ENCODE peak calls at places on chromosome 4, in six cellular contexts. W, Q, P, D, Y and V are unnamed samples. For H3K9me3, the result is how much of the 10 kb centered on the place peaks cover.

GRCh38 chr4:25913056-25913850 is 767 bp upstream of the SMIM20 start:
- DNase-seq in W (peak), Q (peak), P (peak), D (peak), Y (peak), V (peak)

GRCh38 chr4:78169728-78170127 is 112.6 kb downstream of the FRAS1 start:
- DNase-seq in W (no peak), Q (no peak), P (no peak), D (no peak), Y (no peak), V (no peak)

GRCh38 chr4:25859429-25860148 is 3.2 kb downstream of the SEL1L3 start:
- DNase-seq in W (no peak), Q (peak), P (no peak), D (no peak), Y (peak), V (no peak)

GRCh38 chr4:53706422-53707032 is 115.2 kb upstream of the LNX1 start:
- DNase-seq in W (no peak), Q (peak), P (no peak), D (no peak), Y (no peak), V (no peak)

GRCh38 chr4:121397941-121398601 is 17.3 kb upstream of the QRFPR start:
- DNase-seq in W (peak), Q (no peak), P (no peak), D (no peak), Y (no peak), V (no peak)

GRCh38 chr4:568962-569361 is 7.1 kb downstream of the TMEM271 start:
- DNase-seq in W (no peak), Q (no peak), P (no peak), D (no peak), Y (no peak), V (no peak)

GRCh38 chr4:110074570-110074969 is 123.8 kb downstream of the ELOVL6 start:
- DNase-seq in W (no peak), Q (no peak), P (no peak), D (no peak), Y (no peak), V (no peak)

GRCh38 chr4:96675916-96676315 is 836.0 kb downstream of the PDHA2 start:
- DNase-seq in W (no peak), Q (no peak), P (no peak), D (no peak), Y (no peak), V (no peak)

GRCh38 chr4:117400039-117400835 is 314.9 kb upstream of the TRAM1L1 start:
- DNase-seq in W (no peak), Q (no peak), P (no peak), D (no peak), Y (no peak), V (no peak)

GRCh38 chr4:130080872-130081451 is 985.0 kb downstream of the C4orf33 start:
- DNase-seq in W (no peak), Q (no peak), P (no peak), D (no peak), Y (no peak), V (no peak)

GRCh38 chr4:183214912-183215488 is 105.1 kb downstream of the CLDN22 start:
- DNase-seq in W (no peak), Q (no peak), P (no peak), D (no peak), Y (no peak), V (no peak)

GRCh38 chr4:128630881-128631280 is 178.6 kb upstream of the JADE1 start:
- DNase-seq in W (no peak), Q (no peak), P (no peak), D (no peak), Y (no peak), V (no peak)

GRCh38 chr4:21749936-21750335 is 198.6 kb downstream of the KCNIP4 start:
- DNase-seq in W (no peak), Q (no peak), P (no peak), D (no peak), Y (no peak), V (no peak)

GRCh38 chr4:176492648-176493302 is 173.0 kb downstream of the SPCS3 start:
- DNase-seq in W (no peak), Q (no peak), P (no peak), D (no peak), Y (no peak), V (no peak)

GRCh38 chr4:123505457-123506310 is 109.1 kb downstream of the SPRY1 start:
- DNase-seq in W (peak), Q (peak), P (peak), D (peak), Y (peak), V (peak)

GRCh38 chr4:75948822-75949444 is 8.1 kb upstream of the NAAA start:
- DNase-seq in W (no peak), Q (no peak), P (no peak), D (no peak), Y (no peak), V (no peak)

DNA sequence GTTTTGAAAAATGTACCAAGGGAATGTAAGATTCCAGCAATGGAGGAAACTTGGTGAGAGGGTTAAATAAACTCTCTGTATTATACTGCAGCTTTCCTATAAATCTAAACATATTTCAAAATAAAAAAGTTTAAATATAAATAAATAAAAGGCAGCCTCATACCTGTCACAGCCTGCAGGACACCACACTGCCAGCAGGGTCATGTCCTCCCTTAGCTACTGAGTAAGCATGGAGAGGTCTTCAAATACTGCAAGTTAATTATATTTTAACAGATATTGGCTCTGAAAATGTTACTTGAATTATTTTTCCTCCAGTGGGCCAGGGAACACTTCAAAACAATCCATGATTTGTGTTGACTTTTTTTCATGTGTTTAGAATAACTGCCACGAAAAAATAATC is 852.8 kb upstream of the PCDH7 start:
- DNase-seq in W (no peak), Q (no peak), P (no peak), D (no peak), Y (no peak), V (no peak)
- H3K9me3 ChIP-seq in W (under half), Q (under half), P (under half), D (under half), Y (under half), V (under half)

DNA sequence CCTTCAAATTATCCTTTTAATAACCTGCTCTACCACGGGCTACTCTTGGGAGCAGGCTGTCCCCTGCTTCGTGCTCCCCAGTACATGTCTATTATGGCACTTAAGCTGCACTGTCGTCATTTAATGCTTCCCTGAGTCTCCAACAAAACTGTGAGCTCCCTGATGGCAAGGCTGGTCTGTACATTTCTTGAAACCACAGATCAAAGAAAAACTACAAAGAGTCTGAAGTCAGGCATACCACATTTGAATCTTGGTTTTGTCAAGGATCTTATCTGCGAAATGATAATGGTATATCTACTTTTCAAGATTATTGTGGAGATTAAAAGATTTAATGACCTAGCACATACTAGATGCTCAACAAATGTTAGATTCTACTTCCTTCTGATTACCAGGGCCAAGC is 45.7 kb downstream of the MAML3 start:
- DNase-seq in W (no peak), Q (no peak), P (no peak), D (no peak), Y (no peak), V (no peak)
- H3K4me3 ChIP-seq in W (no peak), Q (no peak), P (no peak), D (no peak), Y (no peak), V (no peak)

GRCh38 chr4:182089326-182089725 is 153.9 kb upstream of the TENM3 start:
- DNase-seq in W (no peak), Q (no peak), P (no peak), D (no peak), Y (no peak), V (no peak)
- TF ChIP-seq CTCF in W (no peak), Q (peak), P (no peak), D (no peak), Y (no peak), V (no peak)

GRCh38 chr4:167581449-167581965 is 347.2 kb upstream of the SPOCK3 start:
- DNase-seq in W (no peak), Q (no peak), P (no peak), D (no peak), Y (no peak), V (no peak)
- H3K9me3 ChIP-seq in W (under half), Q (under half), P (under half), D (under half), Y (under half), V (under half)

GRCh38 chr4:153518637-153519384 is 52.7 kb downstream of the TMEM131L start:
- DNase-seq in W (no peak), Q (no peak), P (no peak), D (no peak), Y (no peak), V (no peak)
- H3K4me3 ChIP-seq in W (no peak), Q (no peak), P (peak), D (no peak), Y (peak), V (no peak)

GRCh38 chr4:142715727-142716126 is 130.4 kb downstream of the INPP4B start:
- DNase-seq in W (no peak), Q (no peak), P (no peak), D (no peak), Y (no peak), V (no peak)
- TF ChIP-seq CTCF in W (no peak), Q (no peak), P (no peak), D (no peak), Y (no peak), V (no peak)

GRCh38 chr4:11631416-11631815 is 202.7 kb upstream of the HS3ST1 start:
- DNase-seq in W (no peak), Q (no peak), P (no peak), D (no peak), Y (no peak), V (no peak)
- H3K9me3 ChIP-seq in W (under half), Q (under half), P (under half), D (under half), Y (under half), V (under half)

GRCh38 chr4:3286335-3287175 is 6.3 kb upstream of the RGS12 start:
- DNase-seq in W (no peak), Q (no peak), P (peak), D (no peak), Y (no peak), V (no peak)
- H3K4me3 ChIP-seq in W (no peak), Q (no peak), P (no peak), D (no peak), Y (no peak), V (no peak)